ENCODE peak calls at places on chromosomes 4 and X, in six cellular contexts. L, K, F, J, I and E are unnamed samples.

GRCh38 chr4:185513489-185514181 is 21.7 kb downstream of the PDLIM3 start:
- DNase-seq in K (no peak), F (peak; percentile 55), L (no peak), J (no peak), I (no peak), E (no peak)

GRCh38 chr4:137968956-137969709 is 273.0 kb downstream of the SLC7A11 start:
- DNase-seq in F (no peak), K (no peak), J (peak; percentile 68), L (no peak), I (no peak), E (no peak)

GRCh38 chr4:76736434-76736833 is 161.5 kb downstream of the SOWAHB start:
- DNase-seq in F (no peak), J (peak; percentile 86), K (no peak), I (no peak), L (peak; percentile 94), E (no peak)

GRCh38 chr4:3845094-3845743 is 79.0 kb downstream of the ADRA2C start:
- DNase-seq in J (no peak), K (no peak), F (no peak), I (no peak), L (no peak), E (no peak)

GRCh38 chr4:3217771-3218170 is 31.2 kb upstream of the MSANTD1 start:
- DNase-seq in K (no peak), L (no peak), F (no peak), J (no peak), I (no peak), E (peak; percentile 8)

GRCh38 chr4:89434364-89434988 is 126.9 kb upstream of the GPRIN3 start:
- DNase-seq in K (no peak), I (no peak), L (peak; percentile 27), J (peak; percentile 70), F (no peak), E (no peak)

GRCh38 chr4:8070751-8071718 is 87.6 kb downstream of the ABLIM2 start:
- DNase-seq in F (no peak), J (no peak), L (no peak), K (no peak), I (no peak), E (no peak)

GRCh38 chrX:153944800-153945150 is 332 bp upstream of the RENBP start:
- DNase-seq in I (no peak), L (no peak), F (no peak), J (no peak), K (no peak), E (no peak)

GRCh38 chr4:87339440-87339839 is 16.8 kb upstream of the HSD17B13 start:
- DNase-seq in I (no peak), K (no peak), F (no peak), L (no peak), J (no peak), E (no peak)

GRCh38 chr4:73867783-73868182 is 1.4 kb upstream of the CXCL1 start:
- DNase-seq in J (no peak), L (no peak), I (no peak), F (no peak), K (no peak), E (no peak)

GRCh38 chr4:83535945-83536648 is at the start of gene GPAT3:
- DNase-seq in F (peak; percentile 91), J (peak; percentile 86), I (no peak), L (peak; percentile 53), K (peak; percentile 55), E (peak; percentile 85)

GRCh38 chrX:131626681-131627296 is 82.9 kb downstream of the OR13H1 start:
- DNase-seq in I (no peak), K (no peak), F (no peak), L (no peak), J (peak; percentile 1), E (no peak)

GRCh38 chr4:23856630-23857029 is 33.2 kb downstream of the PPARGC1A start:
- DNase-seq in K (no peak), I (no peak), F (peak; percentile 67), L (no peak), J (no peak), E (peak; percentile 29)